ENCODE peak calls at places on chromosome 19, in five cellular contexts. D, P, F, S and I are unnamed samples.

GRCh38 chr19:23002690-23003422 is at the start of gene ZNF728:
- DNase-seq in D (no peak), P (peak; percentile 51), F (peak; percentile 20), S (no peak), I (no peak)

GRCh38 chr19:18593367-18594095 is 4.9 kb downstream of the REX1BD start:
- DNase-seq in D (no peak), P (peak; percentile 84), F (no peak), S (no peak), I (no peak)

GRCh38 chr19:54905908-54906511 is at the start of gene NCR1:
- DNase-seq in D (no peak), P (no peak), F (no peak), S (no peak), I (peak; percentile 37)

GRCh38 chr19:58196911-58197616 is 14.2 kb downstream of the ZNF274 start:
- DNase-seq in D (no peak), P (no peak), F (no peak), S (no peak), I (peak; percentile 38)

GRCh38 chr19:35292986-35293732 is 1.2 kb downstream of the MAG start:
- DNase-seq in D (no peak), P (no peak), F (no peak), S (no peak), I (no peak)

GRCh38 chr19:19588546-19588945 is 29.9 kb downstream of the PBX4 start:
- DNase-seq in D (no peak), P (no peak), F (no peak), S (no peak), I (no peak)

GRCh38 chr19:1252818-1253513 is 4.6 kb downstream of the MIDN start:
- DNase-seq in D (peak; percentile 94), P (peak; percentile 96), F (peak; percentile 90), S (no peak), I (peak; percentile 88)

GRCh38 chr19:40139533-40140287 is 49.0 kb upstream of the ZNF780A start:
- DNase-seq in D (peak; percentile 18), P (no peak), F (no peak), S (peak; percentile 5), I (peak; percentile 50)

GRCh38 chr19:47210689-47211316 is 20.2 kb downstream of the BBC3 start:
- DNase-seq in D (peak; percentile 86), P (no peak), F (no peak), S (no peak), I (peak; percentile 91)

GRCh38 chr19:47464619-47465018 is 7.1 kb downstream of the SLC8A2 start:
- DNase-seq in D (no peak), P (no peak), F (no peak), S (no peak), I (no peak)

GRCh38 chr19:46618670-46619231 is 6.1 kb downstream of the PTGIR start:
- DNase-seq in D (no peak), P (peak; percentile 88), F (no peak), S (no peak), I (no peak)

GRCh38 chr19:19597809-19598306 is 20.6 kb downstream of the PBX4 start:
- DNase-seq in D (no peak), P (no peak), F (no peak), S (no peak), I (no peak)

GRCh38 chr19:13095934-13096890 is 6.4 kb downstream of the LYL1 start:
- DNase-seq in D (no peak), P (peak; percentile 72), F (no peak), S (no peak), I (peak; percentile 45)

GRCh38 chr19:31066385-31066784 is 282.9 kb downstream of the TSHZ3 start:
- DNase-seq in D (peak; percentile 86), P (no peak), F (no peak), S (no peak), I (no peak)

GRCh38 chr19:55673465-55673864 is 1.6 kb upstream of the EPN1 start:
- DNase-seq in D (no peak), P (peak; percentile 58), F (no peak), S (no peak), I (no peak)

GRCh38 chr19:15448014-15448777 is 1.6 kb downstream of the WIZ start:
- DNase-seq in D (no peak), P (peak; percentile 80), F (no peak), S (no peak), I (no peak)

GRCh38 chr19:1758231-1758577 is 4.9 kb downstream of the ONECUT3 start:
- DNase-seq in D (no peak), P (no peak), F (no peak), S (no peak), I (no peak)

GRCh38 chr19:1567848-1568227 is 287 bp downstream of the MEX3D start:
- DNase-seq in D (no peak), P (no peak), F (no peak), S (no peak), I (no peak)

GRCh38 chr19:55080121-55080914 is 4.6 kb downstream of the EPS8L1 start:
- DNase-seq in D (peak; percentile 51), P (peak; percentile 76), F (no peak), S (no peak), I (peak; percentile 47)

GRCh38 chr19:15551183-15552004 is 43.1 kb downstream of the CYP4F22 start:
- DNase-seq in D (no peak), P (peak; percentile 69), F (no peak), S (no peak), I (no peak)

GRCh38 chr19:11446652-11447301 is 11.3 kb downstream of the PRKCSH start:
- DNase-seq in D (no peak), P (peak; percentile 84), F (no peak), S (no peak), I (peak; percentile 21)

GRCh38 chr19:4385291-4386037 is 14.9 kb downstream of the SH3GL1 start:
- DNase-seq in D (no peak), P (no peak), F (no peak), S (no peak), I (no peak)

GRCh38 chr19:4389064-4389375 is 11.3 kb downstream of the SH3GL1 start:
- DNase-seq in D (no peak), P (peak; percentile 75), F (no peak), S (no peak), I (no peak)

GRCh38 chr19:4389511-4390016 is 10.8 kb downstream of the SH3GL1 start:
- DNase-seq in D (no peak), P (no peak), F (no peak), S (no peak), I (no peak)

GRCh38 chr19:4388171-4389063 is 11.9 kb downstream of the SH3GL1 start:
- DNase-seq in D (no peak), P (peak; percentile 65), F (no peak), S (no peak), I (no peak)

DNA sequence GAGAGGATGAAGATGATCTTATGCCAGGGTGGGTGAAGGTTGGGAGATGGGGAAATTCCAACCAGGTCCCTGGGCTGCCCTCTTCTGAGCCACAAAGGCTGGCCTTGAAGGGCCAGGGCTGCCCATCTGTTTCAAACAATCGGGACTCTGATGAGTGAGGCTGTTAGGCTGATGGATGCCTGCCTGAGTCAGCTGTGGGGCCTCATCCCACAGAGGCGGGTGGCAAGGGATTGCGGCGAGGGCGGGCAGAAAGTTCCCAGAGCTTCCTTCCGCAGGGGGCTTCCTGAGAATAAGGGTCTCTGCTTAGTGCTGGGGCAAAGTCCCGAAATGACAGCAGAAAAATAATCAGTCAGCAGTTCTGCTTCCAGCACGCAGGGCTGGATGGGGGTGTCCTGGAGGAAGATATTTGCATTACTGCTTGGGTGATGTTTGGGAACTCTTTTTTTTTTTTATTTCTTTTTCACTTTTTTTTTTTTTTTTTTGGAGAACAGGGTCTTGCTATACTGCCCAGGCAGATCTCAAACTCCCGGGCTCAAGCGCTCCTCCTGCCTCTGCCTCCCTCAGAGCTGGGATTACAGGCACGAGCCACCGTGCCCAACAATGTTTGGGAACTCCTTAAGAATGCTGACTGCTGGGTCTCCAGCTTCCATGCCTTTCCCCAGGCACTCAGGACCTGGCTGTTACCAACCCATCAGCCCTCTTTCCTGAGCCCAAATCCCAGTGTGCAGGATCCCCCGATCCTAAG is 14.1 kb downstream of the SH3GL1 start:
- DNase-seq in D (no peak), P (no peak), F (no peak), S (no peak), I (no peak)
- H3K27ac ChIP-seq in D (no peak overlapping the region), P (no peak overlapping the region), F (no peak overlapping the region), S (no peak overlapping the region), I (peak overlapping the region; percentile 15)

GRCh38 chr19:7293795-7294570 is at the start of gene INSR:
- DNase-seq in D (peak; percentile 62), P (peak; percentile 97), F (peak; percentile 62), S (no peak), I (peak; percentile 90)

GRCh38 chr19:7292950-7293794 is 1.0 kb downstream of the INSR start:
- DNase-seq in D (no peak), P (peak; percentile 90), F (no peak), S (no peak), I (no peak)

GRCh38 chr19:7295912-7296486 is 1.8 kb upstream of the INSR start:
- DNase-seq in D (no peak), P (no peak), F (no peak), S (no peak), I (no peak)

GRCh38 chr19:7292352-7292949 is 1.8 kb downstream of the INSR start:
- DNase-seq in D (no peak), P (no peak), F (no peak), S (no peak), I (no peak)

GRCh38 chr19:7294571-7295212 is 478 bp upstream of the INSR start:
- DNase-seq in D (no peak), P (peak; percentile 92), F (no peak), S (no peak), I (peak; percentile 42)
- H3K27ac ChIP-seq in D (no peak overlapping the region), P (peak overlapping the region; percentile 98), F (peak overlapping the region; percentile 81), S (no peak overlapping the region), I (no peak overlapping the region)

DNA sequence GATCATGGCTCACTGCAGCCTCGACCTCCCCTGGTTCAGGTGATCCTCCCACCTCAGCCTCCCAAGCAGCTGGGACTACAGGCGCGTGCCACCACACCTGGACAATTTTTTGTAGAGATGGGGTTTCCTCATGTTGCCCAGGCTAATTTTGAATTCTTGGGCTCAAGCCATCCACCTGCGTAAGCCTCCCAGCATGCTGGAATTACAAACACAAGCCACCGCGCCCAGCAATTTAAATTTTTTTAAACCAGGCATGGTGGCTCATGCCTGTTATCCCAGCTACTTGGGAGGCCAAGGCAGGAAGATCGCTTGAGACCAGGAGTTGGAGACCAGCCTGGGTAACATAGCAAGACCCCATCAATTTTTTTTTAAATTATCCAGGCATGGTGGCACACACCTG is 59.9 kb upstream of the USE1 start:
- DNase-seq in D (no peak), P (no peak), F (no peak), S (no peak), I (no peak)
- H3K27ac ChIP-seq in D (no peak overlapping the region), P (no peak overlapping the region), F (no peak overlapping the region), S (no peak overlapping the region), I (no peak overlapping the region)

GRCh38 chr19:28377077-28377476 is 835.9 kb downstream of the UQCRFS1 start:
- DNase-seq in D (no peak), P (no peak), F (no peak), S (no peak), I (no peak)
- H3K27ac ChIP-seq in D (no peak overlapping the region), P (no peak overlapping the region), F (no peak overlapping the region), S (no peak overlapping the region), I (no peak overlapping the region)

GRCh38 chr19:41735071-41735623 is 20.2 kb upstream of the CEACAM6 start:
- DNase-seq in D (no peak), P (no peak), F (no peak), S (no peak), I (no peak)
- H3K27ac ChIP-seq in D (no peak overlapping the region), P (no peak overlapping the region), F (no peak overlapping the region), S (no peak overlapping the region), I (no peak overlapping the region)

DNA sequence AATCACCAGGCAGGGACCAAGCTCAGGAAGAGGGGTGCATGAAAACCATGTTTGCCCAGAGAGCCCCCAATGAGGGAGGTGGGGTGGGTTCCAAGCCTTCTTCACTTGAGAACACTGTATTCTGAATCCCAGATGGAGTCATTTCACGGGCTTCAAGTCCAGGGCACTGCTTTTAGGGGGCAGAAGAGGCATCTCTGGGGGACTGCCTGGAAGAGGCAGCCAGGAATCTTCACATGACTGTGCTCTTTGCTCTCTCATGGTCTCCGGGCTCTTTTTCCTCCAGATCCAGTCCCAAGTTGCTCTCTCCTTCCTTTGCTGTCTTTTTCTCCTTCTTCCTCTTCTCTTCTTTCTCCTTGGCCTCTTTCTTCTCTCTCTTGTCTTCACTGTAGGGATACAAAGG is 5.7 kb downstream of the SMIM24 start:
- DNase-seq in D (no peak), P (no peak), F (no peak), S (no peak), I (no peak)
- H3K27ac ChIP-seq in D (no peak overlapping the region), P (no peak overlapping the region), F (no peak overlapping the region), S (no peak overlapping the region), I (no peak overlapping the region)